ENCODE peak calls at places on chromosome X, in seven cellular contexts. One of them, this sample, is unnamed.

GRCh38 chrX:28639502-28639901 is 52.3 kb downstream of the IL1RAPL1 start:
- DNase-seq in IMR-90: peak
- DNase-seq in H9: no peak
- DNase-seq in neuronal stem cell: no peak
- DNase-seq in mesenchymal stem cell: no peak
- DNase-seq in mesendoderm: no peak
- DNase-seq in H1: no peak
- DNase-seq in this sample: no peak

GRCh38 chrX:110180176-110180927 is 137.5 kb downstream of the AMMECR1 start:
- DNase-seq in IMR-90: peak
- DNase-seq in H9: no peak
- DNase-seq in neuronal stem cell: no peak
- DNase-seq in mesenchymal stem cell: peak
- DNase-seq in mesendoderm: peak
- DNase-seq in H1: no peak
- DNase-seq in this sample: peak

GRCh38 chrX:3697701-3698279 is 15.7 kb downstream of the PRKX start:
- DNase-seq in IMR-90: peak
- DNase-seq in H9: no peak
- DNase-seq in neuronal stem cell: peak
- DNase-seq in mesenchymal stem cell: peak
- DNase-seq in mesendoderm: peak
- DNase-seq in H1: no peak
- DNase-seq in this sample: no peak

GRCh38 chrX:18828832-18829404 is 121.5 kb downstream of the PPEF1 start:
- DNase-seq in IMR-90: no peak
- DNase-seq in H9: no peak
- DNase-seq in neuronal stem cell: no peak
- DNase-seq in mesenchymal stem cell: peak
- DNase-seq in mesendoderm: no peak
- DNase-seq in H1: no peak
- DNase-seq in this sample: peak

GRCh38 chrX:39519213-39519544 is 578.6 kb downstream of the BCOR start:
- DNase-seq in IMR-90: no peak
- DNase-seq in H9: no peak
- DNase-seq in neuronal stem cell: no peak
- DNase-seq in mesenchymal stem cell: no peak
- DNase-seq in mesendoderm: no peak
- DNase-seq in H1: no peak
- DNase-seq in this sample: no peak

GRCh38 chrX:30941898-30942297 is 52.8 kb upstream of the TAB3 start:
- DNase-seq in IMR-90: no peak
- DNase-seq in H9: no peak
- DNase-seq in neuronal stem cell: no peak
- DNase-seq in mesenchymal stem cell: no peak
- DNase-seq in mesendoderm: no peak
- DNase-seq in H1: no peak
- DNase-seq in this sample: peak

GRCh38 chrX:16762579-16762978 is 23.7 kb upstream of the TXLNG start:
- DNase-seq in IMR-90: no peak
- DNase-seq in H9: no peak
- DNase-seq in neuronal stem cell: no peak
- DNase-seq in mesenchymal stem cell: no peak
- DNase-seq in mesendoderm: no peak
- DNase-seq in H1: no peak
- DNase-seq in this sample: no peak

GRCh38 chrX:70470850-70471289 is 26.2 kb downstream of the DLG3 start:
- DNase-seq in IMR-90: peak
- DNase-seq in H9: no peak
- DNase-seq in neuronal stem cell: no peak
- DNase-seq in mesenchymal stem cell: peak
- DNase-seq in mesendoderm: no peak
- DNase-seq in H1: no peak
- DNase-seq in this sample: no peak

GRCh38 chrX:103254171-103254824 is 657 bp downstream of the TCEAL8 start:
- DNase-seq in IMR-90: peak
- DNase-seq in H9: peak
- DNase-seq in neuronal stem cell: peak
- DNase-seq in mesenchymal stem cell: peak
- DNase-seq in mesendoderm: peak
- DNase-seq in H1: peak
- DNase-seq in this sample: no peak

GRCh38 chrX:574830-575229 is 55.8 kb upstream of the SHOX start:
- DNase-seq in IMR-90: no peak
- DNase-seq in H9: no peak
- DNase-seq in neuronal stem cell: no peak
- DNase-seq in mesenchymal stem cell: no peak
- DNase-seq in mesendoderm: no peak
- DNase-seq in H1: no peak
- DNase-seq in this sample: no peak

GRCh38 chrX:133921764-133922389 is 63.5 kb downstream of the GPC3 start:
- DNase-seq in IMR-90: peak
- DNase-seq in H9: peak
- DNase-seq in neuronal stem cell: peak
- DNase-seq in mesenchymal stem cell: peak
- DNase-seq in mesendoderm: peak
- DNase-seq in H1: peak
- DNase-seq in this sample: peak

GRCh38 chrX:40320819-40321218 is 223.1 kb upstream of the BCOR start:
- DNase-seq in IMR-90: no peak
- DNase-seq in H9: no peak
- DNase-seq in neuronal stem cell: no peak
- DNase-seq in mesenchymal stem cell: no peak
- DNase-seq in mesendoderm: no peak
- DNase-seq in H1: no peak
- DNase-seq in this sample: no peak

GRCh38 chrX:133819546-133819945 is 165.8 kb downstream of the GPC3 start:
- DNase-seq in IMR-90: no peak
- DNase-seq in H9: no peak
- DNase-seq in neuronal stem cell: no peak
- DNase-seq in mesenchymal stem cell: no peak
- DNase-seq in mesendoderm: no peak
- DNase-seq in H1: no peak
- DNase-seq in this sample: no peak

GRCh38 chrX:3713225-3713936 is at the start of gene PRKX:
- DNase-seq in IMR-90: peak
- DNase-seq in H9: peak
- DNase-seq in neuronal stem cell: no peak
- DNase-seq in mesenchymal stem cell: peak
- DNase-seq in mesendoderm: peak
- DNase-seq in H1: no peak
- DNase-seq in this sample: no peak

GRCh38 chrX:49171752-49172279 is at the start of gene PLP2:
- DNase-seq in IMR-90: peak
- DNase-seq in H9: no peak
- DNase-seq in neuronal stem cell: no peak
- DNase-seq in mesenchymal stem cell: peak
- DNase-seq in mesendoderm: no peak
- DNase-seq in H1: no peak
- DNase-seq in this sample: peak

GRCh38 chrX:154799554-154800348 is 5.5 kb downstream of the MPP1 start:
- DNase-seq in IMR-90: peak
- DNase-seq in H9: no peak
- DNase-seq in neuronal stem cell: peak
- DNase-seq in mesenchymal stem cell: peak
- DNase-seq in mesendoderm: peak
- DNase-seq in H1: no peak
- DNase-seq in this sample: no peak

GRCh38 chrX:114626323-114626722 is 42.4 kb downstream of the HTR2C start:
- DNase-seq in IMR-90: peak
- DNase-seq in H9: no peak
- DNase-seq in neuronal stem cell: no peak
- DNase-seq in mesenchymal stem cell: peak
- DNase-seq in mesendoderm: no peak
- DNase-seq in H1: no peak
- DNase-seq in this sample: peak

GRCh38 chrX:118350221-118350620 is 4.3 kb downstream of the WDR44 start:
- DNase-seq in IMR-90: peak
- DNase-seq in H9: no peak
- DNase-seq in neuronal stem cell: no peak
- DNase-seq in mesenchymal stem cell: peak
- DNase-seq in mesendoderm: no peak
- DNase-seq in H1: no peak
- DNase-seq in this sample: no peak

GRCh38 chrX:12115377-12115776 is 22.9 kb upstream of the FRMPD4 start:
- DNase-seq in IMR-90: no peak
- DNase-seq in H9: peak
- DNase-seq in neuronal stem cell: no peak
- DNase-seq in mesenchymal stem cell: peak
- DNase-seq in mesendoderm: peak
- DNase-seq in H1: no peak
- DNase-seq in this sample: no peak

GRCh38 chrX:73268463-73268862 is 53.8 kb upstream of the NAP1L2 start:
- DNase-seq in IMR-90: no peak
- DNase-seq in H9: no peak
- DNase-seq in neuronal stem cell: no peak
- DNase-seq in mesenchymal stem cell: no peak
- DNase-seq in mesendoderm: no peak
- DNase-seq in H1: no peak
- DNase-seq in this sample: no peak

GRCh38 chrX:23908219-23909003 is 605 bp downstream of the CXorf58 start:
- DNase-seq in IMR-90: no peak
- DNase-seq in H9: peak
- DNase-seq in neuronal stem cell: no peak
- DNase-seq in mesenchymal stem cell: no peak
- DNase-seq in mesendoderm: peak
- DNase-seq in H1: no peak
- DNase-seq in this sample: no peak

GRCh38 chrX:100731441-100732281 is at the start of gene SYTL4:
- DNase-seq in IMR-90: no peak
- DNase-seq in H9: peak
- DNase-seq in neuronal stem cell: no peak
- DNase-seq in mesenchymal stem cell: no peak
- DNase-seq in mesendoderm: peak
- DNase-seq in H1: no peak
- DNase-seq in this sample: no peak

GRCh38 chrX:109362101-109362500 is 119.8 kb downstream of the GUCY2F start:
- DNase-seq in IMR-90: no peak
- DNase-seq in H9: no peak
- DNase-seq in neuronal stem cell: no peak
- DNase-seq in mesenchymal stem cell: no peak
- DNase-seq in mesendoderm: no peak
- DNase-seq in H1: no peak
- DNase-seq in this sample: peak

GRCh38 chrX:101108293-101108692 is 10.3 kb downstream of the CENPI start:
- DNase-seq in IMR-90: peak
- DNase-seq in H9: no peak
- DNase-seq in neuronal stem cell: no peak
- DNase-seq in mesenchymal stem cell: peak
- DNase-seq in mesendoderm: no peak
- DNase-seq in H1: no peak
- DNase-seq in this sample: peak

GRCh38 chrX:120145295-120145925 is 13.0 kb upstream of the RHOXF2 start:
- DNase-seq in IMR-90: no peak
- DNase-seq in H9: no peak
- DNase-seq in neuronal stem cell: no peak
- DNase-seq in mesenchymal stem cell: no peak
- DNase-seq in mesendoderm: no peak
- DNase-seq in H1: no peak
- DNase-seq in this sample: no peak

GRCh38 chrX:70434914-70435586 is 9.6 kb upstream of the DLG3 start:
- DNase-seq in IMR-90: peak
- DNase-seq in H9: no peak
- DNase-seq in neuronal stem cell: no peak
- DNase-seq in mesenchymal stem cell: peak
- DNase-seq in mesendoderm: peak
- DNase-seq in H1: no peak
- DNase-seq in this sample: no peak

GRCh38 chrX:9593756-9594155 is 128.9 kb downstream of the TBL1X start:
- DNase-seq in IMR-90: no peak
- DNase-seq in H9: no peak
- DNase-seq in neuronal stem cell: no peak
- DNase-seq in mesenchymal stem cell: no peak
- DNase-seq in mesendoderm: no peak
- DNase-seq in H1: no peak
- DNase-seq in this sample: no peak
- H4K8ac ChIP-seq in IMR-90: no peak
- H4K8ac ChIP-seq in H9: no peak
- H4K8ac ChIP-seq in neuronal stem cell: no peak
- H4K8ac ChIP-seq in mesenchymal stem cell: no peak
- H4K8ac ChIP-seq in mesendoderm: no peak
- H4K8ac ChIP-seq in H1: no peak
- H4K8ac ChIP-seq in this sample: no peak

GRCh38 chrX:46645614-46646013 is 72.0 kb downstream of the CHST7 start:
- DNase-seq in IMR-90: no peak
- DNase-seq in H9: no peak
- DNase-seq in neuronal stem cell: no peak
- DNase-seq in mesenchymal stem cell: no peak
- DNase-seq in mesendoderm: no peak
- DNase-seq in H1: no peak
- DNase-seq in this sample: no peak
- H2BK120ac ChIP-seq in IMR-90: no peak
- H2BK120ac ChIP-seq in H9: no peak
- H2BK120ac ChIP-seq in neuronal stem cell: no peak
- H2BK120ac ChIP-seq in mesenchymal stem cell: no peak
- H2BK120ac ChIP-seq in mesendoderm: no peak
- H2BK120ac ChIP-seq in H1: no peak
- H2BK120ac ChIP-seq in this sample: no peak

GRCh38 chrX:130097507-130098201 is 12.6 kb downstream of the ELF4 start:
- DNase-seq in IMR-90: no peak
- DNase-seq in H9: no peak
- DNase-seq in neuronal stem cell: no peak
- DNase-seq in mesenchymal stem cell: no peak
- DNase-seq in mesendoderm: peak
- DNase-seq in H1: no peak
- DNase-seq in this sample: peak
- H4K8ac ChIP-seq in IMR-90: no peak
- H4K8ac ChIP-seq in H9: no peak
- H4K8ac ChIP-seq in neuronal stem cell: no peak
- H4K8ac ChIP-seq in mesenchymal stem cell: peak
- H4K8ac ChIP-seq in mesendoderm: no peak
- H4K8ac ChIP-seq in H1: no peak
- H4K8ac ChIP-seq in this sample: peak

GRCh38 chrX:150358651-150359050 is 4.5 kb upstream of the MAMLD1 start:
- DNase-seq in IMR-90: no peak
- DNase-seq in H9: no peak
- DNase-seq in neuronal stem cell: no peak
- DNase-seq in mesenchymal stem cell: no peak
- DNase-seq in mesendoderm: no peak
- DNase-seq in H1: no peak
- DNase-seq in this sample: no peak

GRCh38 chrX:150360331-150360730 is 2.8 kb upstream of the MAMLD1 start:
- DNase-seq in IMR-90: no peak
- DNase-seq in H9: no peak
- DNase-seq in neuronal stem cell: no peak
- DNase-seq in mesenchymal stem cell: no peak
- DNase-seq in mesendoderm: no peak
- DNase-seq in H1: no peak
- DNase-seq in this sample: no peak

GRCh38 chrX:150361070-150361776 is 1.9 kb upstream of the MAMLD1 start:
- DNase-seq in IMR-90: peak
- DNase-seq in H9: peak
- DNase-seq in neuronal stem cell: no peak
- DNase-seq in mesenchymal stem cell: peak
- DNase-seq in mesendoderm: peak
- DNase-seq in H1: no peak
- DNase-seq in this sample: no peak

GRCh38 chrX:150355898-150356297 is 7.2 kb upstream of the MAMLD1 start:
- DNase-seq in IMR-90: no peak
- DNase-seq in H9: no peak
- DNase-seq in neuronal stem cell: no peak
- DNase-seq in mesenchymal stem cell: no peak
- DNase-seq in mesendoderm: peak
- DNase-seq in H1: no peak
- DNase-seq in this sample: no peak

GRCh38 chrX:150357790-150358189 is 5.3 kb upstream of the MAMLD1 start:
- DNase-seq in IMR-90: no peak
- DNase-seq in H9: no peak
- DNase-seq in neuronal stem cell: no peak
- DNase-seq in mesenchymal stem cell: no peak
- DNase-seq in mesendoderm: no peak
- DNase-seq in H1: no peak
- DNase-seq in this sample: no peak
- H2BK120ac ChIP-seq in IMR-90: no peak
- H2BK120ac ChIP-seq in H9: no peak
- H2BK120ac ChIP-seq in neuronal stem cell: no peak
- H2BK120ac ChIP-seq in mesenchymal stem cell: no peak
- H2BK120ac ChIP-seq in mesendoderm: no peak
- H2BK120ac ChIP-seq in H1: no peak
- H2BK120ac ChIP-seq in this sample: no peak

This sample was measured in trophoblast cell.